ENCODE peak calls at places on chromosomes 3 and 15, in four cellular contexts. Q is heart right ventricle, O is keratinocyte, Z is psoas muscle. F is an unnamed sample. For H3K4me1, the result is how much of the 10 kb centered on the place peaks cover.

GRCh38 chr3:141913150-141913811 is 36.8 kb downstream of the ATP1B3 start:
- DNase-seq in Q (peak), O (no peak), Z (no peak), F (no peak)

GRCh38 chr15:85589873-85590272 is 204.9 kb downstream of the KLHL25 start:
- DNase-seq in Q (no peak), O (no peak), Z (no peak), F (no peak)

GRCh38 chr3:9157651-9158383 is 91.6 kb downstream of the SRGAP3 start:
- DNase-seq in Q (no peak), O (no peak), Z (no peak), F (no peak)

GRCh38 chr15:34642252-34642651 is 58.8 kb upstream of the GOLGA8B start:
- DNase-seq in Q (no peak), O (no peak), Z (no peak), F (no peak)

GRCh38 chr3:87548271-87548670 is 271.9 kb upstream of the POU1F1 start:
- DNase-seq in Q (no peak), O (no peak), Z (no peak), F (no peak)

GRCh38 chr3:126913524-126913923 is 69.4 kb upstream of the PLXNA1 start:
- DNase-seq in Q (no peak), O (no peak), Z (no peak), F (no peak)

GRCh38 chr3:34584971-34585370 is 786.5 kb downstream of the PDCD6IP start:
- DNase-seq in Q (no peak), O (no peak), Z (no peak), F (no peak)

GRCh38 chr3:15645246-15645645 is 43.7 kb downstream of the BTD start:
- DNase-seq in Q (no peak), O (no peak), Z (no peak), F (no peak)

GRCh38 chr3:134080761-134081160 is 51.0 kb upstream of the SLCO2A1 start:
- DNase-seq in Q (no peak), O (no peak), Z (no peak), F (no peak)

GRCh38 chr3:128496019-128496601 is 3.1 kb upstream of the GATA2 start:
- DNase-seq in Q (no peak), O (no peak), Z (no peak), F (peak)

GRCh38 chr3:12773030-12773723 is 14.1 kb upstream of the TMEM40 start:
- DNase-seq in Q (no peak), O (no peak), Z (no peak), F (no peak)

GRCh38 chr15:56249080-56249479 is 5.4 kb upstream of the RFX7 start:
- DNase-seq in Q (no peak), O (no peak), Z (no peak), F (no peak)

GRCh38 chr3:127420825-127421224 is 133.0 kb upstream of the PRR20G start:
- DNase-seq in Q (no peak), O (no peak), Z (no peak), F (no peak)

GRCh38 chr15:42832577-42832976 is 88.0 kb downstream of the TTBK2 start:
- DNase-seq in Q (no peak), O (peak), Z (no peak), F (no peak)

GRCh38 chr15:26550880-26551279 is 222.0 kb downstream of the GABRB3 start:
- DNase-seq in Q (no peak), O (no peak), Z (no peak), F (no peak)

GRCh38 chr3:159749406-159749805 is 239.2 kb upstream of the IL12A start:
- DNase-seq in Q (no peak), O (no peak), Z (no peak), F (no peak)

DNA sequence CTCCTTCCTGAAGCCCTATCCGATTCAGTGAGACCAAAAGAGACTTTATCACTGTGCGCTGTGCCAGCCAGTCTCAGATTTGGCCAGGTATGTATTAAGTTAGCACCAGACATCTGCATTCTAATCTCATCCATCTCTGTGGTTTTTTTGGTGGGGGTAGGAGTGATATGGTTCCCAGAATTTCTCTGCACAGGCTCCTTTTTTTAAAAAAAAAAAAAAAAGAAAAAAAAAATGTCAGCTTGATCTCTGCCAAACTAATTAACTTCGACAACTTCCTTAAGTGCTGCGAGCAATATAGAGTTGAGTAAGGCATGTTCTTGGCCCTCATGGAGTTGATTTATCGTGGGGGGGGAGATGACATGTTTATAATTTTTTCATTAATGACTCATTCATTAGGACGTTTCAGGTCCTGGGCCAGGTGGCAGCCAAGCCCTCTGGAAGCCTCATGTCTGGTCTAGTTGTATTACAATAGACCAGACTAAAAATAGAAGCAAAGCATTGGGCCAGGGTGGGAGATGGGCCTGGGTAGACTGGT is 12.9 kb downstream of the SLCO3A1 start:
- DNase-seq in Q (peak), O (peak), Z (peak), F (peak)
- H3K27ac ChIP-seq in Q (peak), O (peak), Z (peak), F (peak)

GRCh38 chr3:26279091-26279490 is 343.5 kb upstream of the LRRC3B start:
- DNase-seq in Q (no peak), O (no peak), Z (no peak), F (no peak)
- TF ChIP-seq CTCF in Q (no peak), O (no peak), Z (no peak), F (no peak)

GRCh38 chr3:146154316-146154715 is 6.7 kb downstream of the PLOD2 start:
- DNase-seq in Q (no peak), O (no peak), Z (no peak), F (no peak)

GRCh38 chr3:146156801-146157310 is 4.1 kb downstream of the PLOD2 start:
- DNase-seq in Q (no peak), O (no peak), Z (no peak), F (no peak)

GRCh38 chr3:146157325-146158060 is 3.5 kb downstream of the PLOD2 start:
- DNase-seq in Q (no peak), O (no peak), Z (no peak), F (no peak)

GRCh38 chr3:146155022-146155421 is 6.0 kb downstream of the PLOD2 start:
- DNase-seq in Q (no peak), O (no peak), Z (no peak), F (no peak)

GRCh38 chr3:146156060-146156459 is 4.9 kb downstream of the PLOD2 start:
- DNase-seq in Q (no peak), O (no peak), Z (no peak), F (no peak)
- H3K4me1 ChIP-seq in Q (under half), O (under half), Z (under half), F (under half)

GRCh38 chr3:2861920-2862319 is 248.3 kb downstream of the IL5RA start:
- DNase-seq in Q (no peak), O (no peak), Z (no peak), F (no peak)
- H3K27ac ChIP-seq in Q (no peak), O (no peak), Z (no peak), F (no peak)

GRCh38 chr3:26484140-26484539 is 138.4 kb upstream of the LRRC3B start:
- DNase-seq in Q (no peak), O (no peak), Z (no peak), F (no peak)
- TF ChIP-seq CTCF in Q (no peak), O (peak), Z (no peak), F (no peak)

GRCh38 chr15:45648521-45649200 is 13.8 kb downstream of the SQOR start:
- DNase-seq in Q (no peak), O (no peak), Z (peak), F (no peak)

GRCh38 chr15:45654749-45655148 is 19.9 kb downstream of the SQOR start:
- DNase-seq in Q (no peak), O (no peak), Z (no peak), F (no peak)

GRCh38 chr15:45647828-45648227 is 13.0 kb downstream of the SQOR start:
- DNase-seq in Q (no peak), O (no peak), Z (no peak), F (no peak)

GRCh38 chr15:45653702-45654424 is 19.0 kb downstream of the SQOR start:
- DNase-seq in Q (no peak), O (no peak), Z (no peak), F (no peak)

GRCh38 chr15:45650889-45651525 is 16.2 kb downstream of the SQOR start:
- DNase-seq in Q (no peak), O (no peak), Z (no peak), F (no peak)
- H3K4me1 ChIP-seq in Q (under half), O (under half), Z (under half), F (under half)

DNA sequence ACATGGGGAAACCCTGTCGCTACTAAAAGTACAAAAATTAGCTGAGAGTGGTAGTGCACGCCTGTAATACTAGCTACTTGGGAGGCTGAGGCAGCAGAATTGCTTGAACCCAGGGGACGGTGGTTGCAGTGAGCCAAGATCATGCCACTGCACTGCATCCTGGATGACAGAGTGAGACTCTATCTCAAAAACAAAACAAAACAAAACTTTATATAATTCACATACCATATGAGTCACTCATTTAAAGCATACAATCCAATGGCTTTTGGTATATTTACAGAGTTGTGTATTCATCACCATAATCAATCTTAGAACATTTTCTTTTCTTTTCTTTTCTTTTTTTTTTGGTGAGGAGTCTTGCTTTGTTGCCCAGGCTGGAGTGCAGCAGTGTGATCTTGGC is 8.7 kb downstream of the PXK start:
- DNase-seq in Q (no peak), O (no peak), Z (no peak), F (no peak)
- H3K27ac ChIP-seq in Q (no peak), O (no peak), Z (no peak), F (no peak)

GRCh38 chr15:93694038-93694437 is 537.3 kb upstream of the MCTP2 start:
- DNase-seq in Q (no peak), O (no peak), Z (no peak), F (no peak)
- TF ChIP-seq CTCF in Q (no peak), O (no peak), Z (no peak), F (no peak)

DNA sequence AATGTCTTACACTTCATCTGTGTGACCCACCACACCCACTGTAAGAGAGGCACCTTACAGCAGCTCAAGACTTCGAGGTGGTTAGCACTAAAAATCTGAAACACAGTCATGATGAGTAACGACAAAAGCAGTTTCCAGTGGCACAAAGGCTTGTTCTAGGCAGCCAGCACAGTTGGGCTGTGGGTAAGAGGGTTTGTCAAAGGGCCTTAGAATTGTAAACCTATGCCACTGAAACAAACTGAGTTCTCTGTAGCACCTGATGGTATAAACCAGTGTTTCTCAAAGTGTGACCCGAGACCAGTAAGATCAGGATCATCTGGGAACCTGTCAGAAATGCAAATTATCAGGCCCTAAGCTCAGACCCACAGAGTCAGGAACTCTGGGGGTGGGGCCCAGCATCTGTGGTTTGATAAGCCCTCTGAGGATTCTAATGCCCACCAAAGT is 36.5 kb downstream of the DAPK2 start:
- DNase-seq in Q (no peak), O (peak), Z (no peak), F (no peak)
- H3K4me1 ChIP-seq in Q (under half), O (half or more), Z (half or more), F (under half)

GRCh38 chr3:100994809-100995208 is 1.6 kb upstream of the ABI3BP start:
- DNase-seq in Q (no peak), O (no peak), Z (no peak), F (no peak)
- H3K27ac ChIP-seq in Q (no peak), O (no peak), Z (no peak), F (peak)